ENCODE peak calls at places on chromosomes 3 and 15, in six cellular contexts. J is naive thymus-derived CD4-positive, alpha-beta T cell; L is cardiac muscle cell; S is CD8-positive, alpha-beta memory T cell; H is neuronal stem cell; M is ovary. A is an unnamed sample. For H3K27me3, the result is how much of the 10 kb centered on the place peaks cover.

GRCh38 chr3:123130079-123130726 is 63.4 kb downstream of the PDIA5 start:
- DNase-seq in J (no peak), L (no peak), S (no peak), H (no peak), M (no peak), A (no peak)

GRCh38 chr3:23740517-23741402 is 65.0 kb upstream of the UBE2E1 start:
- DNase-seq in J (no peak), L (no peak), S (peak), H (no peak), M (no peak), A (no peak)

GRCh38 chr3:40299721-40300335 is 9.7 kb upstream of the EIF1B start:
- DNase-seq in J (no peak), L (no peak), S (no peak), H (no peak), M (no peak), A (peak)

GRCh38 chr3:79767953-79768282 is at the start of gene ROBO1:
- DNase-seq in J (no peak), L (peak), S (no peak), H (peak), M (no peak), A (no peak)

GRCh38 chr3:61853912-61854311 is 292.5 kb downstream of the PTPRG start:
- DNase-seq in J (no peak), L (peak), S (no peak), H (no peak), M (no peak), A (no peak)

GRCh38 chr3:142209655-142210054 is 15.7 kb downstream of the GK5 start:
- DNase-seq in J (no peak), L (no peak), S (no peak), H (no peak), M (peak), A (no peak)

GRCh38 chr3:58585994-58586393 is 8.8 kb upstream of the FAM107A start:
- DNase-seq in J (no peak), L (no peak), S (no peak), H (no peak), M (no peak), A (no peak)

GRCh38 chr3:193732391-193732790 is 139.4 kb downstream of the OPA1 start:
- DNase-seq in J (no peak), L (no peak), S (no peak), H (no peak), M (no peak), A (peak)

GRCh38 chr3:47250309-47251060 is 32.1 kb downstream of the KIF9 start:
- DNase-seq in J (no peak), L (peak), S (no peak), H (peak), M (no peak), A (no peak)

GRCh38 chr15:63255485-63255990 is 21.9 kb upstream of the APH1B start:
- DNase-seq in J (no peak), L (no peak), S (no peak), H (no peak), M (no peak), A (no peak)

GRCh38 chr15:61087601-61088000 is 141.5 kb downstream of the RORA start:
- DNase-seq in J (no peak), L (no peak), S (no peak), H (no peak), M (no peak), A (no peak)

GRCh38 chr3:194395767-194396527 is 3.1 kb downstream of the GP5 start:
- DNase-seq in J (peak), L (peak), S (no peak), H (no peak), M (peak), A (no peak)

GRCh38 chr3:94099311-94099710 is 36.5 kb downstream of the NSUN3 start:
- DNase-seq in J (no peak), L (no peak), S (no peak), H (no peak), M (no peak), A (no peak)

GRCh38 chr3:15273214-15273613 is 59.2 kb downstream of the SH3BP5 start:
- DNase-seq in J (no peak), L (no peak), S (no peak), H (no peak), M (peak), A (no peak)

GRCh38 chr15:89243046-89243690 is 611 bp upstream of the FANCI start:
- DNase-seq in J (no peak), L (no peak), S (no peak), H (no peak), M (peak), A (no peak)

GRCh38 chr15:52247032-52247431 is 48.6 kb downstream of the MYO5C start:
- DNase-seq in J (no peak), L (no peak), S (no peak), H (no peak), M (no peak), A (peak)

GRCh38 chr15:89167267-89168176 is 53.9 kb downstream of the RLBP1 start:
- DNase-seq in J (no peak), L (peak), S (no peak), H (no peak), M (no peak), A (no peak)

GRCh38 chr3:188526057-188526456 is 372.1 kb downstream of the LPP start:
- DNase-seq in J (no peak), L (no peak), S (no peak), H (no peak), M (no peak), A (no peak)

GRCh38 chr3:138047596-138048195 is 37.7 kb downstream of the CLDN18 start:
- DNase-seq in J (no peak), L (no peak), S (no peak), H (peak), M (no peak), A (no peak)

GRCh38 chr3:101518421-101518871 is 5.4 kb upstream of the SENP7 start:
- DNase-seq in J (no peak), L (no peak), S (peak), H (no peak), M (no peak), A (no peak)

GRCh38 chr3:169179193-169180122 is 484.1 kb downstream of the MECOM start:
- DNase-seq in J (no peak), L (no peak), S (no peak), H (no peak), M (no peak), A (no peak)

GRCh38 chr3:47792699-47793098 is 10.2 kb upstream of the DHX30 start:
- DNase-seq in J (no peak), L (no peak), S (no peak), H (no peak), M (no peak), A (no peak)

GRCh38 chr3:8986741-8987672 is 23.7 kb upstream of the RAD18 start:
- DNase-seq in J (no peak), L (no peak), S (no peak), H (no peak), M (no peak), A (no peak)
- H3K4me3 ChIP-seq in J (no peak), L (no peak), S (no peak), H (no peak), M (no peak), A (no peak)

DNA sequence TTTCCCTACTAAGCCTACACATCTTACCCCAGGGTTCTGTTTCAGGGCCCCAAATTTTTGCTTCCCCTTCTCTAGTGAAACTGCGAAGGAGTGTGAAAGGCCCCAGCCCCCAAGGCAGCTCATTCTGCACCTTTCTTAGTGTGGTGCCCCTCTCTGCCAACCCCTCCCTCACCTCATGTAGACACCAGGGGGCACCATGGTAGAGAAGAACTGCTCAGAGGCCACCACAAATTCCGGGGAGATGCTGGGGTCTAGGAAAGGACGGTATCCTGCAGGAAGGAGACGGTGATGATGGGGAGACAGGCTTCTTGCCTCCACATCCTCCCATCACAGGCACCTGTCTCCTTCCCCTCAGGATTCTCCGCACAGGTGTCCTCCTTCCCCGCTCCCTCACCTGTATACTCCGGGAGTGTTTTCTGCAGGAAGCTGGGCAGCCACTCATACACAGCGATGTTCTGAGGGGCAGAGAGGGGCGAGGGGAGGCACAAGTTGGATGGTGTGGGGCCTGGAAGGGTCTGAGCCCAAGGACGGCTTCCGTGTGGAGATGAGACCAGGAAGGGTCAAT is 3.6 kb downstream of the DUOX2 start:
- DNase-seq in J (no peak), L (no peak), S (no peak), H (no peak), M (no peak), A (no peak)
- H3K27me3 ChIP-seq in J (under half), L (half or more), S (under half), H (half or more), M (under half), A (half or more)

DNA sequence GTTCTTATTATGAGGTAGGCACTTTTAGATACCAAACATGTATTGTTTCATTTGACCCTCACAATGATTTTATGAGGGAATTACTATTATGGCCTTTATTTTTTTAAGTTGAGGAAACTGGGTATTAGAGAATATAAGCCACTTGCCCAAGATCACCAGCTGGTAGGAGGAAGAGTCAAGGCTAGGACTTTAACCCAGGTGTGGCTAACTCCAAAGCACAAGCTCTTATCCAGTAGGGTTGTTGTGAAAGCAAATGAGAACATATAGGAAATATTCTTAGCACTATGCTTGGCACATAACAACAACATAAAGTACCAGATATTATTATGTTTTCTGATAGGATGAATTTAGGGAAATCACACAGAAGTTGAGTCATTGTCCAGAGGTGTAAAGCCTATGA is 7.9 kb downstream of the BTLA start:
- DNase-seq in J (no peak), L (no peak), S (no peak), H (no peak), M (no peak), A (no peak)
- H3K4me3 ChIP-seq in J (no peak), L (no peak), S (no peak), H (no peak), M (no peak), A (no peak)

GRCh38 chr3:52513281-52513680 is 18.1 kb downstream of the STAB1 start:
- DNase-seq in J (no peak), L (no peak), S (no peak), H (no peak), M (no peak), A (no peak)
- H3K27me3 ChIP-seq in J (under half), L (under half), S (under half), H (half or more), M (under half), A (under half)

GRCh38 chr3:69536306-69537020 is 150.6 kb upstream of the FRMD4B start:
- DNase-seq in J (no peak), L (no peak), S (no peak), H (no peak), M (peak), A (no peak)
- H3K4me3 ChIP-seq in J (no peak), L (no peak), S (no peak), H (no peak), M (no peak), A (no peak)

DNA sequence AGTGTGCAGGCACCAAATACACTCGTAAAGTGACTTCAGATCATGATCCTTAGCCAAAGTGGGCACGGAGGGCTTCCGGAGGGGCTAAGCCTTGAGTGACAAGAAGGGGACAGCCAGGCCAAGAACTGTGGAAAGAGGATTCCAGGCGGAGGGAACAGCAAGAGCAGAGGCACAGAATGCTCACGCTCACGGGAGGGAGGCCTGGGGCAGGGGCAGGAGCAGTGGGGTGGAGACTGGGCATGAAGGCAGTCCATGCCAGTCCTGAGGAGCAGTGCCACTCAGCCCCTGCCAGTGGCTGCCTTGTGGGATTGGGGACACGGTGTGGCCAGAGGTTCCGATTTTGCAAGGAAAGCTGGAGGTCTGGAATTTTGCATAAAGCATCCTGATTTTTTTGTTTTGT is 36.0 kb downstream of the DNAJB8 start:
- DNase-seq in J (no peak), L (no peak), S (no peak), H (no peak), M (no peak), A (no peak)
- H3K27me3 ChIP-seq in J (under half), L (half or more), S (under half), H (half or more), M (under half), A (under half)

DNA sequence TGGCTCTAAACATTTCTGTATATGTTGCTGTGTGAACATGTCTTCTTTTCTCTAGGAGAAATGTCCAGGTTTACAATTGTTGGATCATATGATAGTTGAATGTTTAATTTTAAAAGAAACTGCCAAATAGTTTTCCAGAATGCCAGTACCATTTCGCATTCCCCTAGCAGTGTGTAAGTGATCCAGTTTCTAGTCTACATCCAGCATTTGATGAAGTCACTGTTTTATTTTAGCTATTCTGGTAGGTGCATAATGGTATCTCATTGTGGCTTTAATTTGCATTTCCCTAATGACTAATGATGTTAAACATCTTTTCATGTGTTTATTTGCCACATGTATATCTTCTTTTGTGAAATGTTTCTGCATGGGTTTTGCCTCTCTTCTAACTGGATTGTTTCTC is 68.7 kb downstream of the VPS8 start:
- DNase-seq in J (no peak), L (no peak), S (no peak), H (no peak), M (no peak), A (peak)
- H3K4me3 ChIP-seq in J (no peak), L (no peak), S (no peak), H (no peak), M (no peak), A (no peak)

DNA sequence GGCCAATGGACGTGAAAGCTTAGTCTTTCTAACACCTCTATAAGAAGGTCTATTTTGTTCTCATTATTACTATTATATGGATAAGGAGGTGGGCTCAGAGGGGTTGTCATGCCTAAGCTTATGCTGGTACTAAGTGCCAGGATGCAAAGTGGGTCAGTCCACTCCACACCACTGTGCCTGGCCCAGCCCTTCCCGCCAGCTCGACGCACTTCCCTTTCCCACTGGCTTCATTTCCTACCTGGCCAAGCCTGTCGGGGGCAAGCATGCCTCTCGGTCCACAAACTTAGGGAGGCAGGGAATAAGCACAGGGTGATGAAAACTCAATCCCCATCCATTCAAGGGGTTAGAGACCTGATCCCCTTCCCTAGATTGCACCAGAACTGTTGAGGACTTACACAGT is 5.9 kb upstream of the SYNM start:
- DNase-seq in J (no peak), L (no peak), S (no peak), H (no peak), M (no peak), A (no peak)
- H3K27me3 ChIP-seq in J (under half), L (half or more), S (under half), H (under half), M (under half), A (under half)

GRCh38 chr3:71441925-71442620 is 141.5 kb downstream of the FOXP1 start:
- DNase-seq in J (no peak), L (no peak), S (no peak), H (no peak), M (no peak), A (no peak)
- H3K4me3 ChIP-seq in J (peak), L (no peak), S (no peak), H (no peak), M (no peak), A (no peak)

GRCh38 chr3:13042932-13043275 is 30.3 kb downstream of the IQSEC1 start:
- DNase-seq in J (no peak), L (no peak), S (no peak), H (no peak), M (no peak), A (no peak)

GRCh38 chr3:13045245-13045903 is 27.9 kb downstream of the IQSEC1 start:
- DNase-seq in J (no peak), L (no peak), S (no peak), H (no peak), M (no peak), A (no peak)

GRCh38 chr3:13045904-13046568 is 27.2 kb downstream of the IQSEC1 start:
- DNase-seq in J (no peak), L (no peak), S (no peak), H (no peak), M (no peak), A (no peak)

GRCh38 chr3:13043656-13044055 is 29.6 kb downstream of the IQSEC1 start:
- DNase-seq in J (no peak), L (no peak), S (no peak), H (no peak), M (no peak), A (no peak)

GRCh38 chr3:13044496-13045244 is 28.6 kb downstream of the IQSEC1 start:
- DNase-seq in J (no peak), L (no peak), S (no peak), H (peak), M (no peak), A (no peak)
- H3K27me3 ChIP-seq in J (under half), L (under half), S (under half), H (under half), M (under half), A (under half)

A was measured in AG04450.